ENCODE peak calls at places on chromosomes 16 and 17, in ten cellular contexts. N is CD8-positive, alpha-beta T cell; K is HFFc6; P is cardiac fibroblast; T is coronary artery; I is lower leg skin; L is A549; B is cardiac muscle cell; O is WTC11; X is body of pancreas. U is an unnamed sample.

GRCh38 chr16:49776085-49776501 is 79.8 kb downstream of the ZNF423 start:
- DNase-seq in B (peak), L (no peak), I (no peak), K (no peak), T (no peak), O (peak), X (no peak), P (peak), N (no peak), U (peak)

GRCh38 chr16:88727871-88728270 is 21.6 kb downstream of the CTU2 start:
- DNase-seq in K (no peak), B (peak), I (no peak), O (no peak), T (no peak), N (no peak), L (no peak), X (no peak), P (no peak), U (no peak)

GRCh38 chr17:56710986-56711385 is 117.5 kb downstream of the NOG start:
- DNase-seq in P (no peak), B (no peak), T (no peak), X (no peak), N (no peak), K (no peak), L (no peak), I (no peak), O (no peak), U (no peak)

GRCh38 chr16:17724242-17724898 is 253.6 kb upstream of the XYLT1 start:
- DNase-seq in I (no peak), N (no peak), L (no peak), T (no peak), P (peak), X (no peak), O (no peak), B (no peak), K (peak), U (no peak)

GRCh38 chr17:80413771-80414507 is 1.0 kb upstream of the ENDOV start:
- DNase-seq in P (no peak), T (no peak), B (no peak), N (no peak), I (no peak), L (no peak), X (peak), O (no peak), K (no peak), U (no peak)

GRCh38 chr17:17119533-17119932 is 77.3 kb downstream of the MPRIP start:
- DNase-seq in P (peak), I (peak), L (no peak), X (peak), T (no peak), O (no peak), K (peak), N (peak), B (no peak), U (no peak)

GRCh38 chr17:67506966-67507365 is 129.9 kb downstream of the PITPNC1 start:
- DNase-seq in P (no peak), B (no peak), X (no peak), N (no peak), T (no peak), I (no peak), O (no peak), L (no peak), K (peak), U (no peak)

GRCh38 chr17:50911450-50911849 is 45.3 kb upstream of the TOB1 start:
- DNase-seq in B (no peak), K (no peak), P (no peak), T (no peak), X (no peak), I (no peak), O (no peak), N (no peak), L (no peak), U (no peak)

GRCh38 chr17:63702223-63702577 is 2.3 kb upstream of the LIMD2 start:
- DNase-seq in T (no peak), P (no peak), N (peak), L (no peak), B (no peak), K (no peak), X (no peak), I (no peak), O (no peak), U (no peak)

GRCh38 chr17:41518031-41518430 is 659 bp downstream of the KRT15 start:
- DNase-seq in N (no peak), K (no peak), O (no peak), T (no peak), P (no peak), I (no peak), X (no peak), B (no peak), L (no peak), U (no peak)

GRCh38 chr17:63697341-63698286 is 2.3 kb downstream of the LIMD2 start:
- DNase-seq in L (peak), K (no peak), X (peak), P (peak), O (peak), B (no peak), I (peak), N (peak), T (no peak), U (no peak)

GRCh38 chr16:64250866-64251265 is 871.0 kb downstream of the CDH11 start:
- DNase-seq in X (no peak), T (no peak), K (peak), N (no peak), O (no peak), L (no peak), B (peak), P (peak), I (no peak), U (no peak)

GRCh38 chr16:22664132-22664531 is 149.8 kb upstream of the HS3ST2 start:
- DNase-seq in I (peak), O (no peak), B (no peak), L (no peak), K (no peak), T (peak), P (no peak), X (no peak), N (no peak), U (peak)

GRCh38 chr16:23504453-23505179 is 5.7 kb downstream of the GGA2 start:
- DNase-seq in L (peak), I (peak), X (peak), K (peak), N (peak), B (peak), P (peak), T (peak), O (no peak), U (no peak)

GRCh38 chr17:2111691-2112090 is 56.8 kb downstream of the HIC1 start:
- DNase-seq in B (no peak), L (no peak), P (peak), K (peak), I (peak), X (no peak), T (no peak), O (no peak), N (no peak), U (no peak)

GRCh38 chr16:57795431-57795878 is 6.8 kb downstream of the KIFC3 start:
- DNase-seq in P (peak), K (no peak), T (no peak), B (peak), L (peak), N (peak), X (peak), O (peak), I (no peak), U (no peak)

GRCh38 chr17:17020821-17021193 is 21.4 kb upstream of the MPRIP start:
- DNase-seq in B (no peak), K (no peak), P (no peak), O (no peak), X (no peak), N (no peak), I (no peak), T (no peak), L (no peak), U (no peak)

GRCh38 chr16:77850637-77851330 is 62.4 kb downstream of the VAT1L start:
- DNase-seq in K (no peak), B (no peak), O (no peak), X (no peak), I (peak), N (no peak), P (peak), T (no peak), L (no peak), U (no peak)

GRCh38 chr16:46848768-46849764 is 18.1 kb upstream of the C16orf87 start:
- DNase-seq in I (peak), X (no peak), N (no peak), P (no peak), K (no peak), B (no peak), O (no peak), T (no peak), L (no peak), U (no peak)

GRCh38 chr17:2090804-2091534 is 36.1 kb downstream of the HIC1 start:
- DNase-seq in X (no peak), B (no peak), N (no peak), O (peak), K (peak), L (peak), I (no peak), T (no peak), P (peak), U (no peak)

GRCh38 chr16:82900611-82901010 is 273.8 kb downstream of the CDH13 start:
- DNase-seq in P (peak), B (no peak), X (no peak), I (no peak), K (no peak), O (no peak), T (no peak), N (no peak), L (no peak), U (no peak)

GRCh38 chr16:24986512-24987303 is 28.5 kb downstream of the ARHGAP17 start:
- DNase-seq in T (peak), I (no peak), P (peak), B (peak), L (peak), O (no peak), N (no peak), K (peak), X (peak), U (no peak)

GRCh38 chr16:86874141-86874540 is 295.8 kb downstream of the FOXL1 start:
- DNase-seq in O (peak), L (no peak), P (no peak), T (no peak), I (no peak), K (peak), N (no peak), X (no peak), B (peak), U (no peak)

GRCh38 chr17:83053779-83054451 is 25.5 kb upstream of the METRNL start:
- DNase-seq in L (no peak), N (peak), O (no peak), X (no peak), B (no peak), I (peak), K (no peak), P (no peak), T (peak), U (no peak)

GRCh38 chr16:75460441-75460840 is 4.0 kb downstream of the TMEM170A start:
- DNase-seq in N (no peak), I (peak), P (peak), B (no peak), O (no peak), K (peak), T (no peak), X (no peak), L (no peak), U (no peak)

GRCh38 chr17:58344791-58345157 is 7.2 kb downstream of the SUPT4H1 start:
- DNase-seq in T (no peak), K (no peak), B (no peak), I (no peak), N (peak), X (no peak), P (no peak), L (no peak), O (no peak), U (no peak)
- TF ChIP-seq CTCF in T (no peak), K (no peak), B (no peak), I (no peak), N (peak), X (no peak), P (no peak), L (no peak), O (no peak), U (no peak)

DNA sequence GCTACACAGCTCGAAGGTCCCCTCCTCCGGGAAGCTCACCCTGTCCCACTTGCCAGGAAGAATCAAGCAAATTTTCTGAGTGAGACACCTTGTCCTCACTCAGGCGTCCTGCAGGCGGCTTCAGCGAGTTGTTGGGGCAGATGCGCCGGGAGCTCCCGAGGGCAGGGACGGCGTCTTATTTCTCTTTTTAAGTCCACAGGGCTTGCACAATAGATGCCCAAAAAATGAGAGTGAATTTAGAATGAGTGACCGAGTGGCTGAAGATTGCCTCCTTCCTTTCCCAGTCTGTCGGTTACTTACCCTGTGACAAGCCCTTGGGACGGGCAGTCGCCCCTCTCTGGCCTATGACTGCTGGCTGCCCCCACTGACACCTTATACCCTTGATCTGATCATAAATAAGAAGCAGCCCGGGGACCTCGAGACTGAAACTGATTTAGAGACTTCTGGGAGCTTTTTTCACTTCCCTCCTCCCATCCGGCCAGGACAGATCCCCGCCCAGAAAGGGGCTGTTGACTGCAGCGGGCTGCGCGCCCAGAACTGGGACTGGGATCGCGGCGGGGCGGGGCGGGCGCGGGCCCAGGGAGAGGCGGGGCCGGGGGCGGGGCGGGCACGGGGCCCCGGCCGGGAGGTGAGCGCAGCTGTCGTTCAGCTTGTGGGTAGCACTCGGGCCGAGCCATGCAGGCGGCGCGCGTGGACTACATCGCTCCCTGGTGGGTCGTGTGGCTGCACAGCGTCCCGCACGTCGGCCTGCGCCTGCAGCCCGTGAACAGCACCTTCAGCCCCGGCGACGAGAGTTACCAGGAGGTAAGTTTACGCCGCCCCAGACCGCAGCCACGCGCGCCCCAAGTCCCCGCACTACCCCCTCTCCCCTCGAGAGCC is at the start of gene TTYH2:
- DNase-seq in X (peak), L (peak), O (peak), P (peak), B (peak), T (peak), I (peak), K (peak), N (peak), U (peak)
- TF ChIP-seq CTCF in X (no peak), L (peak), O (no peak), P (peak), B (peak), T (no peak), I (no peak), K (peak), N (no peak), U (no peak)

GRCh38 chr16:81900014-81900413 is 111.3 kb downstream of the SDR42E1 start:
- DNase-seq in L (no peak), T (no peak), B (no peak), X (no peak), I (no peak), K (no peak), N (no peak), P (no peak), O (no peak), U (no peak)
- TF ChIP-seq CTCF in L (no peak), T (no peak), B (no peak), X (no peak), I (no peak), K (peak), N (no peak), P (peak), O (no peak), U (no peak)

GRCh38 chr16:27638833-27639587 is 89.1 kb downstream of the KATNIP start:
- DNase-seq in X (no peak), T (no peak), N (no peak), P (no peak), L (no peak), I (no peak), K (no peak), B (no peak), O (no peak), U (no peak)

GRCh38 chr16:27641260-27641659 is 91.3 kb downstream of the KATNIP start:
- DNase-seq in K (no peak), B (no peak), T (no peak), I (no peak), P (no peak), X (no peak), N (no peak), L (no peak), O (no peak), U (no peak)

GRCh38 chr16:27642753-27643152 is 92.8 kb downstream of the KATNIP start:
- DNase-seq in I (no peak), K (peak), N (no peak), O (peak), X (no peak), L (no peak), B (no peak), T (no peak), P (peak), U (no peak)

GRCh38 chr16:27640277-27640600 is 90.3 kb downstream of the KATNIP start:
- DNase-seq in I (no peak), N (no peak), K (no peak), L (no peak), O (peak), X (no peak), T (no peak), P (no peak), B (no peak), U (no peak)

GRCh38 chr16:27639588-27640276 is 89.8 kb downstream of the KATNIP start:
- DNase-seq in O (peak), K (peak), T (no peak), B (peak), I (no peak), N (no peak), L (peak), X (no peak), P (peak), U (no peak)
- TF ChIP-seq CTCF in O (peak), K (peak), T (no peak), B (peak), I (no peak), N (no peak), L (peak), X (no peak), P (peak), U (peak)

DNA sequence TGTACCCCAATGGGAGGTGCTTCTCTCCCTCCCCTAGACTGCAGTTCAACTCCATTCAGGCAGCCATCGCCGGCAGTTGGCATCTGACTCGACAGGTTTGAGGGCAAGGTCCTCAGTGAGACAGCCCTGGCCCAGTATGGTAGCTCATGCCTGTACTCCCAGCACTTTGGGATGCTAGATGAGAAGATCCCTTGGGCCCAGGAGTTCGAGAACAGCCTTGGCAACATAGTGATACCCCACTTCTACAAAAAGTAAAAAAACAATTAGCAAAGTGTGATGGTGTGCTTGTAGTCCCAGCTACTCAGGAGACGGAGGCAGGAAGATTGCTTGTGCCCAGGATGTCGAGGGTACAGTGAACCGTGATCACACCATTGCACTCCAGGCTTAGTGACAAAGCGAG is 12.1 kb downstream of the VPS35L start:
- DNase-seq in X (no peak), T (no peak), L (no peak), N (no peak), B (no peak), K (no peak), O (no peak), I (peak), P (no peak), U (no peak)
- TF ChIP-seq CTCF in X (no peak), T (no peak), L (no peak), N (no peak), B (no peak), K (no peak), O (no peak), I (no peak), P (no peak), U (no peak)

U was measured in osteocyte.